ENCODE peak calls at places on chromosome 12, in seven cellular contexts. One of them, this sample, is unnamed.

GRCh38 chr12:43208221-43208620 is 343.8 kb downstream of the ADAMTS20 start:
- DNase-seq in Peyer's patch: no peak
- DNase-seq in CD8-positive, alpha-beta T cell: no peak
- DNase-seq in fibroblast of pulmonary artery: no peak
- DNase-seq in NB4: no peak
- DNase-seq in AG09319: no peak
- DNase-seq in A549: no peak
- DNase-seq in this sample: no peak

GRCh38 chr12:43812926-43813325 is 6.8 kb upstream of the TWF1 start:
- DNase-seq in fibroblast of pulmonary artery: no peak
- DNase-seq in Peyer's patch: no peak
- DNase-seq in NB4: no peak
- DNase-seq in CD8-positive, alpha-beta T cell: no peak
- DNase-seq in AG09319: no peak
- DNase-seq in A549: no peak
- DNase-seq in this sample: no peak

GRCh38 chr12:56927281-56927680 is 6.9 kb downstream of the SDR9C7 start:
- DNase-seq in A549: no peak
- DNase-seq in AG09319: no peak
- DNase-seq in CD8-positive, alpha-beta T cell: no peak
- DNase-seq in NB4: no peak
- DNase-seq in fibroblast of pulmonary artery: no peak
- DNase-seq in Peyer's patch: no peak
- DNase-seq in this sample: no peak

GRCh38 chr12:92055877-92056276 is 89.8 kb downstream of the BTG1 start:
- DNase-seq in A549: no peak
- DNase-seq in AG09319: no peak
- DNase-seq in Peyer's patch: no peak
- DNase-seq in NB4: no peak
- DNase-seq in fibroblast of pulmonary artery: no peak
- DNase-seq in CD8-positive, alpha-beta T cell: peak
- DNase-seq in this sample: no peak

GRCh38 chr12:24496755-24497154 is 452.1 kb downstream of the BCAT1 start:
- DNase-seq in CD8-positive, alpha-beta T cell: no peak
- DNase-seq in NB4: no peak
- DNase-seq in fibroblast of pulmonary artery: no peak
- DNase-seq in AG09319: no peak
- DNase-seq in A549: no peak
- DNase-seq in Peyer's patch: no peak
- DNase-seq in this sample: no peak

GRCh38 chr12:101042211-101042610 is 167.8 kb downstream of the SLC5A8 start:
- DNase-seq in AG09319: no peak
- DNase-seq in Peyer's patch: no peak
- DNase-seq in fibroblast of pulmonary artery: no peak
- DNase-seq in CD8-positive, alpha-beta T cell: no peak
- DNase-seq in NB4: no peak
- DNase-seq in A549: no peak
- DNase-seq in this sample: no peak

GRCh38 chr12:3149505-3150307 is 72.5 kb downstream of the TSPAN9 start:
- DNase-seq in AG09319: no peak
- DNase-seq in CD8-positive, alpha-beta T cell: no peak
- DNase-seq in Peyer's patch: no peak
- DNase-seq in fibroblast of pulmonary artery: no peak
- DNase-seq in A549: no peak
- DNase-seq in NB4: no peak
- DNase-seq in this sample: no peak

GRCh38 chr12:94109154-94109553 is 39.2 kb upstream of the PLXNC1 start:
- DNase-seq in CD8-positive, alpha-beta T cell: no peak
- DNase-seq in NB4: peak
- DNase-seq in A549: no peak
- DNase-seq in AG09319: no peak
- DNase-seq in fibroblast of pulmonary artery: peak
- DNase-seq in Peyer's patch: no peak
- DNase-seq in this sample: no peak

GRCh38 chr12:107125833-107126232 is 32.5 kb upstream of the CRY1 start:
- DNase-seq in A549: no peak
- DNase-seq in fibroblast of pulmonary artery: no peak
- DNase-seq in Peyer's patch: no peak
- DNase-seq in AG09319: no peak
- DNase-seq in NB4: no peak
- DNase-seq in CD8-positive, alpha-beta T cell: no peak
- DNase-seq in this sample: no peak

GRCh38 chr12:6167327-6168280 is 32.6 kb upstream of the CD9 start:
- DNase-seq in NB4: peak
- DNase-seq in Peyer's patch: peak
- DNase-seq in AG09319: peak
- DNase-seq in A549: peak
- DNase-seq in CD8-positive, alpha-beta T cell: peak
- DNase-seq in fibroblast of pulmonary artery: peak
- DNase-seq in this sample: no peak

GRCh38 chr12:31491819-31492598 is 98.9 kb downstream of the DENND5B start:
- DNase-seq in A549: peak
- DNase-seq in fibroblast of pulmonary artery: peak
- DNase-seq in AG09319: peak
- DNase-seq in CD8-positive, alpha-beta T cell: no peak
- DNase-seq in Peyer's patch: no peak
- DNase-seq in NB4: no peak
- DNase-seq in this sample: no peak

GRCh38 chr12:87866602-87867292 is 162.5 kb downstream of the C12orf50 start:
- DNase-seq in CD8-positive, alpha-beta T cell: no peak
- DNase-seq in A549: no peak
- DNase-seq in NB4: peak
- DNase-seq in AG09319: no peak
- DNase-seq in Peyer's patch: no peak
- DNase-seq in fibroblast of pulmonary artery: peak
- DNase-seq in this sample: no peak

DNA sequence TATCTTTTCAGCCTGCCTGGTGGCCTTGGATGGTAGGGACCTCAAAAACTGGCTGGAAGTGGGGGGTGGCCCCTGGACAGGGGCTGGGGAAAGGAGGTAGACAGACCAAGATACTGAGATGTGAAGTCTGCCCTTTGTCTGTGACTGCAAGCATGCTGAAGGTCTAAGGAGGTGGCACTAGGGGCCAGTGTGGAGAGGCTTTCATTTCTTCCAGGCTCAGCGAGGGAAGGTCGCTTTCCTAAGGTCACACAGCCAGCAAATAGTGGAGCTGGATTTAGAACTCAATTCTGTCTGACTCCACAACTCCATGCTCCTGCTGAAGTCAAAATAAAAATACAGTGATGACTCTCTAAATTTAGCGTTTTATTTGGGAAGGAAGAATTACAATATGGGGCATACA is 11.3 kb upstream of the PLBD2 start:
- DNase-seq in NB4: no peak
- DNase-seq in Peyer's patch: no peak
- DNase-seq in A549: no peak
- DNase-seq in AG09319: no peak
- DNase-seq in CD8-positive, alpha-beta T cell: no peak
- DNase-seq in fibroblast of pulmonary artery: no peak
- DNase-seq in this sample: no peak
- TF ChIP-seq CTCF in NB4: peak
- TF ChIP-seq CTCF in Peyer's patch: no peak
- TF ChIP-seq CTCF in A549: no peak
- TF ChIP-seq CTCF in AG09319: no peak
- TF ChIP-seq CTCF in CD8-positive, alpha-beta T cell: no peak
- TF ChIP-seq CTCF in fibroblast of pulmonary artery: no peak
- TF ChIP-seq CTCF in this sample: no peak

GRCh38 chr12:69783365-69783764 is 41.7 kb upstream of the MYRFL start:
- DNase-seq in NB4: no peak
- DNase-seq in fibroblast of pulmonary artery: no peak
- DNase-seq in A549: no peak
- DNase-seq in Peyer's patch: no peak
- DNase-seq in CD8-positive, alpha-beta T cell: no peak
- DNase-seq in AG09319: no peak
- DNase-seq in this sample: no peak

DNA sequence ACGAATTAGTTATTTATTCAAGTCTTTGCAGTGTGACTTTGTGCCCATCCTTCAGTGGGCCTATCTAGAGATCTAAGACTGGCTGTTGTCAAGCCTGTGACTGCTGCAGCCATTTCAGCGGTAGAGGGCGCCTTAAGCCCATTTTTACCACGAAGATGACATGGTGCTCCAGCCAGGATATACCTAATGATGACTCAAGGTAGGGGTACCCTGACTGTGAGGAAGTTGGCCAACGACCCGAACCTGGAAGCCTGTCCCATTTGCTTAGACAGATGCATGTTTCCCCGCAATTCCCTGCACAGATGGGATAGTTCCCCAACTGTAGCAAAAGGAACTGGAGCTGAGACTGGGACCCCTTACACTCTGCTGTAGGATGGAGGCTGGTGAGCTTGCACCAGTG is 41.3 kb downstream of the RAB3IP start:
- DNase-seq in Peyer's patch: no peak
- DNase-seq in NB4: peak
- DNase-seq in AG09319: no peak
- DNase-seq in fibroblast of pulmonary artery: peak
- DNase-seq in A549: peak
- DNase-seq in CD8-positive, alpha-beta T cell: no peak
- DNase-seq in this sample: no peak
- TF ChIP-seq CTCF in Peyer's patch: peak
- TF ChIP-seq CTCF in NB4: peak
- TF ChIP-seq CTCF in AG09319: peak
- TF ChIP-seq CTCF in fibroblast of pulmonary artery: peak
- TF ChIP-seq CTCF in A549: peak
- TF ChIP-seq CTCF in CD8-positive, alpha-beta T cell: no peak
- TF ChIP-seq CTCF in this sample: no peak

DNA sequence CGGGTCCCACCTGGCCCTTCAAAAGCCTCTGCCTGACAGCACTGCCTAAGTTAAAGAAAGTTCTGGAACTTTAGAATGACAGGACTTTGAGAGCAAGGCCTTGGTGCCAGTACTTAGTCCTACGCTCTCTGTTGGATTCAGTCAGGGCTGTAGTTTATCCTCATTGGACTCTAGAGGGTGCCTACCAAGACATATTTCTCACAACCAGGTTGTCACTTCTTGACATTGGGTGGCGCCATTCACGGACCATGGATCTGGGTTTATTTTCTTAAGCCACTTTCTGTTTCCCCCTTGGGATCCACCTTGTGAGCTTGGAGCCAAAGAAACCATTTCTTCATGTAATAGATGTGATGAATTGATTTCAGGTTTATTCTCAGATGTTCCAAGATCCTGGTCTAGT is 787.0 kb upstream of the TBX3 start:
- DNase-seq in A549: no peak
- DNase-seq in fibroblast of pulmonary artery: no peak
- DNase-seq in NB4: no peak
- DNase-seq in AG09319: no peak
- DNase-seq in Peyer's patch: no peak
- DNase-seq in CD8-positive, alpha-beta T cell: no peak
- DNase-seq in this sample: no peak
- TF ChIP-seq CTCF in A549: no peak
- TF ChIP-seq CTCF in fibroblast of pulmonary artery: no peak
- TF ChIP-seq CTCF in NB4: no peak
- TF ChIP-seq CTCF in AG09319: no peak
- TF ChIP-seq CTCF in Peyer's patch: peak
- TF ChIP-seq CTCF in CD8-positive, alpha-beta T cell: no peak
- TF ChIP-seq CTCF in this sample: no peak

DNA sequence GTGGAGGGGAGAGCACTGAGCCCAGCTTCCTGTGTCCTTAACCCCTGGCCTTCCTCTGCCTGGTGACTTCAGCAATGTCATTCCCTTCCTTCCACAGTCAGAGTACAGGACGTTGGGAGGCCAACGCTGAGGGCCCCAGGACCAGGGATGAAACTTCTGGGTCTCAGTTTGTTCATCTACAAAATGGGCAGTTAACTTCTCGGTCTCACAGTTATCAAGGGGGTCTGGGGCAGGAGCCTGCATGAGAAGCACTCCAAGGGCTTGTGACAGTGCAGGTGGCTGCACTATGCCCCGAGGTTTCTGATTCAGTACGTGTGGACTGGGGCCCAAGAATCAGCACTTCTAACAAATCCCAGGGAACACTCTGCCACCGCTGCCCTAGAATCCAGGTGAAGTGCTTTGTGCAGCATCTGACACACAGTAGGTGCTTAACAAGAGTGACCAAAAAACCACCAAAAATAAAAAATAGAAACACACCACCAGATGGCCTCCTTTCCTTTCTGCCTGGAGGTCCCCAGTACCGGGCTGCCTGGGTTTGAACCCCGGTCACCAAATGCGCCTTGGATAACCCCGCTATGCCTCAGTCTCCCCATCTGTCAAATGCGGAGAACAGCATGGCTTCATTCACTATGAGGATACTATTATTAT is 80.4 kb downstream of the RFLNA start:
- DNase-seq in A549: no peak
- DNase-seq in CD8-positive, alpha-beta T cell: no peak
- DNase-seq in NB4: no peak
- DNase-seq in Peyer's patch: no peak
- DNase-seq in fibroblast of pulmonary artery: no peak
- DNase-seq in AG09319: no peak
- DNase-seq in this sample: no peak
- TF ChIP-seq CTCF in A549: peak
- TF ChIP-seq CTCF in CD8-positive, alpha-beta T cell: no peak
- TF ChIP-seq CTCF in NB4: no peak
- TF ChIP-seq CTCF in Peyer's patch: no peak
- TF ChIP-seq CTCF in fibroblast of pulmonary artery: no peak
- TF ChIP-seq CTCF in AG09319: no peak
- TF ChIP-seq CTCF in this sample: no peak

This sample was measured in activated B cell treated with CpG ODN at 0.5 μM for 24 hours.